ENCODE peak calls at places on chromosomes 16 and 17, in five cellular contexts. W is AG09319, T is foreskin keratinocyte, Q is heart left ventricle, C is NB4. P is an unnamed sample.

GRCh38 chr16:30184430-30185140 is 1.2 kb downstream of the CORO1A start:
- DNase-seq in C (peak), W (no peak), T (no peak), Q (peak), P (no peak)

GRCh38 chr16:4285167-4285566 is 12.3 kb upstream of the TFAP4 start:
- DNase-seq in Q (no peak), C (no peak), T (no peak), W (no peak), P (no peak)

GRCh38 chr16:49567940-49568339 is 194.3 kb downstream of the C16orf78 start:
- DNase-seq in T (no peak), Q (no peak), C (peak), W (no peak), P (no peak)

GRCh38 chr17:59373879-59374495 is 42.5 kb downstream of the YPEL2 start:
- DNase-seq in W (peak), C (peak), Q (no peak), T (peak), P (peak)

GRCh38 chr17:77119668-77120301 is 21.0 kb upstream of the SEC14L1 start:
- DNase-seq in C (no peak), Q (no peak), T (no peak), W (no peak), P (no peak)

GRCh38 chr16:46743232-46743719 is 4.9 kb downstream of the MYLK3 start:
- DNase-seq in Q (no peak), W (no peak), T (peak), C (peak), P (peak)

GRCh38 chr16:88591577-88592021 is 21.4 kb downstream of the ZC3H18 start:
- DNase-seq in Q (peak), C (peak), T (no peak), W (peak), P (peak)

GRCh38 chr16:83701494-83701893 is 106.3 kb upstream of the HSBP1 start:
- DNase-seq in W (no peak), T (no peak), Q (peak), C (peak), P (peak)

GRCh38 chr17:75779987-75780889 is 4.4 kb upstream of the UNK start:
- DNase-seq in Q (no peak), W (no peak), C (no peak), T (no peak), P (no peak)

GRCh38 chr17:70373369-70373768 is 204.0 kb downstream of the KCNJ2 start:
- DNase-seq in Q (no peak), W (no peak), C (no peak), T (no peak), P (no peak)

GRCh38 chr16:15607700-15608396 is 35.1 kb downstream of the MARF1 start:
- DNase-seq in W (no peak), Q (peak), C (peak), T (no peak), P (peak)

GRCh38 chr17:28144019-28144418 is 101.5 kb downstream of the NLK start:
- DNase-seq in Q (no peak), T (no peak), W (no peak), C (no peak), P (no peak)

GRCh38 chr16:89048087-89048729 is 45.4 kb upstream of the ACSF3 start:
- DNase-seq in T (no peak), W (no peak), Q (no peak), C (no peak), P (no peak)

GRCh38 chr16:6961704-6962103 is 370.9 kb upstream of the RBFOX1 start:
- DNase-seq in W (no peak), Q (no peak), T (no peak), C (peak), P (no peak)

GRCh38 chr16:6958184-6958583 is 374.5 kb upstream of the RBFOX1 start:
- DNase-seq in T (no peak), C (no peak), Q (no peak), W (no peak), P (no peak)

GRCh38 chr16:6955303-6955702 is 377.3 kb upstream of the RBFOX1 start:
- DNase-seq in T (no peak), Q (no peak), C (no peak), W (no peak), P (no peak)

GRCh38 chr16:6956511-6956910 is 376.1 kb upstream of the RBFOX1 start:
- DNase-seq in W (no peak), Q (no peak), C (no peak), T (no peak), P (no peak)

GRCh38 chr16:6957676-6958075 is 375.0 kb upstream of the RBFOX1 start:
- DNase-seq in W (no peak), C (peak), T (no peak), Q (no peak), P (no peak)
- TF ChIP-seq CTCF in W (no peak), C (no peak), T (no peak), Q (no peak), P (no peak)

DNA sequence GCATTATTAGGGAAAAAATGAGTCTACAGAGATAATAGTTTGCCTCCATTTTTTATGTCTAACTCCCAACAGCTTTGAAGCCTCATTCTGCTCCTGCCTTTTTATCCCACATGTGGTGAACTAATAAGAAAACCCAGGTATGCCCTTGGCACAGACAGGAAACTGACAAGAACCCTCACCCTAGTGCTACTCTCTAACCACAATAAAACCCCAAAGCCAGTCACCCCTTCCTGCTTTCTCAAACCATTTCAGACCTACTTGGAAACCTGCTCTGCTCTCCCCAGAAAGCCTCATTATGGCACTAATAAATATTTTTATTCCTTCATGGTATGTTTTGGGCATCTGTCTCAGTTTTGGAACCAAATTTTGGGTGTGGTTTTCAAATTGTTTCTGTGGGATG is 3.9 kb upstream of the MARVELD3 start:
- DNase-seq in C (no peak), Q (no peak), W (no peak), T (no peak), P (no peak)
- TF ChIP-seq CTCF in C (no peak), Q (no peak), W (no peak), T (no peak), P (no peak)

DNA sequence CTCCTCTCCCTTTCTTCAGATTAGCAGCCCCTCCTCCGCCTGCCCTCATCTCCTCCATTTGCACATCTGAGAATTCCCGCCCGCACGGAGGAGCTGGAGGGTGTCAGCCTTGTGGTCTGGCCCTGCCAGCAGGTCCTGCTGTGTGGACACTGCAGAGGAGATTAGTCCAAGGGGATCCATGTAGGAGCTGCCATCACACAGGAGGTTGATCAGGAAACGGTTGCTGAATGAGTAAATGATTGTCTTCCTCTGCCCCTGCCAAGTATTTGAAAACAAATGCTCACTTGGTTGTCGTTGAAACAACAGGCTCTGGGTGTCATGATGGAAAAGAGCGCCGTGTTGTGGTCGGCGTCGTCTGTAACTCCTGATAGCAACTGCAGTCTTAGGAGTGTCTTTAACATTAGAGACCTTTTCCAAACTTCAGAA is 63.8 kb upstream of the CHMP6 start:
- DNase-seq in W (no peak), C (no peak), Q (no peak), T (no peak), P (peak)
- TF ChIP-seq CTCF in W (no peak), C (no peak), Q (peak), T (peak), P (peak)

DNA sequence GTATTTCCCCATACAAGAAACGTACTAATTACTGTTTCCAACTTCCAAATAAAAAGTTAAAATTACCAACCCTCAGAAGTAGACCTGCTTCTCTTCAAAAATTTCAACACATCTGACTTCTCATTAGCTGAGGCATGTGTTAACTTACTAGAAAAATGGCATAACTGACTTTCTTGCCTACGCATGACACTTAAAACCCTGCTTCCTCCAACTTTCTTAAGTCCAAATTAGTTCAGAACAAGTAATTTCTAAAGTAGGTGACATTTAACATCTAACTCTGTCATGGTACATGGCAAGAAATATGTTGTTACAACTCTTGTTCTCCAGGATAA is 6.7 kb downstream of the USP7 start:
- DNase-seq in W (no peak), C (no peak), Q (no peak), T (no peak), P (no peak)
- TF ChIP-seq CTCF in W (no peak), C (no peak), Q (no peak), T (no peak), P (no peak)

DNA sequence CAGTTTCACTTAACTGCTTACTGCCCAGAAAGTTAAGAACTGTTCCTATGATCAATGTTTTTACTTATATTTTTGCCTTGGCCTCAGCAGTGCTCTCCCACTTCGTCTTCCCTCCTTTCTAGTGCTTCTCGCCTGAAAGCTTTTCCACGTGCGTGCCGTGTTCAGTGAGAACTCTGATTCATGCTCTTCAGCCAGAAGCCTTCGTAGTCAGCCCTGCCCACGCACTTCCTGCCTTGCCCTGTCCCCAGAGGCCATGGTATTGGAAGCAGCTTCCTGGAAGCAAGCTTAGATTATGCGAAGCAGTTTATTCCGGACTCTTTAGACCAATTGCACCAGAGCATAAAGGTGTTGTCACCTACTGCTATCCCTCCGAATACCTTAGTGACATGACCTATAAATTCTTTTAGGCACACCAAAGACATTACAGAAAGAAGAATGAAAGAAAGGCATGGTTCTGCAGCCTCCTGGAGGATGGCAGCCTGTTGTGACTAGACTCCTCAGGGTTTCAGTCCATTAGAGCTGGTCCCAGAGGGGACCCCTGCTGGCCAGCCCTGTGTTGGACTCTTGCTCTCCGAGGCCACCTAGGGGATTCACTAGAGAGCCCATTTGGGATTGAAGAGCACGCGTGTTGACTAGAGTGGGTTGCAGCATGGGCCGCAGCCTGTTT is 105.2 kb downstream of the RPTOR start:
- DNase-seq in T (peak), C (peak), Q (peak), W (peak), P (peak)
- TF ChIP-seq CTCF in T (peak), C (peak), Q (peak), W (peak), P (peak)

GRCh38 chr17:31115168-31115567 is 20.4 kb downstream of the NF1 start:
- DNase-seq in T (no peak), C (no peak), W (no peak), Q (no peak), P (no peak)
- TF ChIP-seq CTCF in T (no peak), C (no peak), W (no peak), Q (no peak), P (no peak)

GRCh38 chr16:72092832-72093447 is 480 bp downstream of the TXNL4B start:
- DNase-seq in T (peak), C (peak), W (peak), Q (no peak), P (peak)

GRCh38 chr16:72093448-72094265 is at the start of the genes DHX38 and TXNL4B:
- DNase-seq in Q (peak), W (peak), T (peak), C (peak), P (peak)

GRCh38 chr16:72094266-72094610 is 591 bp downstream of the DHX38 start:
- DNase-seq in Q (no peak), W (no peak), C (no peak), T (no peak), P (no peak)

GRCh38 chr16:72091217-72091616 is 2.2 kb downstream of the TXNL4B start:
- DNase-seq in T (no peak), Q (no peak), W (no peak), C (no peak), P (no peak)
- TF ChIP-seq CTCF in T (no peak), Q (no peak), W (no peak), C (no peak), P (no peak)

DNA sequence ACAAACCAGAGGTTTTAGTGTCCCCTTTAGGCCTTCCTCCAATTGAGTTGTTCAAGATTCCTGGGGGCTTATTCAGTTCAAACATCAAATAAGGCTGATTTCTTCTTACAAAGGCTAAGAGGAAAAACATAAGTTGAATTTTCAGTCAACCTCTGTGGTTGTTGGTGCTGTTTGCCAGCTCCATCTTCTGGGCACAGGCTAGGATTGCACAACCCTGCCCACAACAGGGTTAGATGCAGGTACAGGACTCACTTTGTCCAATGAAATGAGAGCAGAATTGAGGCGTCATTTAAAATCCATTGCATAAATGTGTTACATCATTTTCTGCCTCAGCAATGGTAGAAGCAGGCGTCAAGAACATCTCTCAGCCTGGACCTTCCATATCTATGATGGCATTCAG is 173.3 kb downstream of the PMP22 start:
- DNase-seq in T (peak), W (no peak), C (peak), Q (no peak), P (no peak)
- TF ChIP-seq CTCF in T (peak), W (peak), C (no peak), Q (no peak), P (no peak)

GRCh38 chr16:681746-682427 is 1.7 kb downstream of the STUB1 start:
- DNase-seq in W (no peak), Q (no peak), T (no peak), C (no peak), P (no peak)

GRCh38 chr16:682493-683395 is 1.4 kb downstream of the JMJD8 start:
- DNase-seq in W (no peak), T (no peak), C (no peak), Q (no peak), P (no peak)

GRCh38 chr16:680625-680945 is 375 bp downstream of the STUB1 start:
- DNase-seq in C (no peak), W (no peak), T (peak), Q (no peak), P (no peak)

GRCh38 chr16:679808-680624 is at the start of gene STUB1:
- DNase-seq in T (peak), W (peak), C (peak), Q (peak), P (peak)

GRCh38 chr16:680967-681745 is 946 bp downstream of the STUB1 start:
- DNase-seq in W (no peak), T (peak), C (peak), Q (no peak), P (peak)
- TF ChIP-seq CTCF in W (peak), T (peak), C (peak), Q (no peak), P (no peak)

P was measured in fibroblast of pulmonary artery.